ENCODE peak calls at places on chromosome 15, in five cellular contexts. C is kidney, E is pancreas, P is HFFc6, O is fibroblast of lung. B is an unnamed sample.

GRCh38 chr15:91047545-91048199 is 25.3 kb upstream of the VPS33B start:
- DNase-seq in C (no peak), E (no peak), O (peak), P (no peak), B (no peak)

GRCh38 chr15:73047882-73048281 is 4.4 kb upstream of the NEO1 start:
- DNase-seq in C (no peak), E (no peak), P (no peak), O (no peak), B (no peak)

GRCh38 chr15:71425388-71425787 is 310.1 kb downstream of the THSD4 start:
- DNase-seq in P (no peak), O (no peak), E (no peak), C (no peak), B (no peak)

GRCh38 chr15:89199734-89200133 is 21.6 kb downstream of the RLBP1 start:
- DNase-seq in C (no peak), O (no peak), P (no peak), E (no peak), B (no peak)

GRCh38 chr15:80211976-80212375 is 40.0 kb downstream of the CTXND1 start:
- DNase-seq in C (no peak), E (no peak), P (no peak), O (no peak), B (no peak)

GRCh38 chr15:52789601-52790165 is 453 bp downstream of the ONECUT1 start:
- DNase-seq in P (no peak), O (peak), E (peak), C (peak), B (no peak)

GRCh38 chr15:47184003-47184404 is 533.3 kb upstream of the SEMA6D start:
- DNase-seq in E (peak), O (no peak), P (no peak), C (peak), B (peak)

GRCh38 chr15:39777497-39777896 is 5.1 kb downstream of the FSIP1 start:
- DNase-seq in C (no peak), E (no peak), O (peak), P (no peak), B (no peak)

GRCh38 chr15:89088605-89089315 is 504 bp downstream of the ABHD2 start:
- DNase-seq in E (peak), P (no peak), C (peak), O (peak), B (peak)

GRCh38 chr15:42133892-42134502 is 22.4 kb downstream of the PLA2G4F start:
- DNase-seq in O (peak), C (no peak), P (peak), E (peak), B (no peak)

GRCh38 chr15:20106026-20106425 is 435.6 kb downstream of the GOLGA6L6 start:
- DNase-seq in P (peak), C (peak), E (peak), O (no peak), B (no peak)

GRCh38 chr15:27851811-27852210 is 247.3 kb downstream of the OCA2 start:
- DNase-seq in E (no peak), C (no peak), P (no peak), O (no peak), B (no peak)

GRCh38 chr15:77720617-77721016 is 87.9 kb upstream of the LINGO1 start:
- DNase-seq in P (no peak), C (no peak), E (no peak), O (no peak), B (no peak)

GRCh38 chr15:25245801-25246622 is 192.8 kb downstream of the UBE3A start:
- DNase-seq in E (peak), O (no peak), P (no peak), C (no peak), B (no peak)

GRCh38 chr15:63380151-63380827 is 1.4 kb downstream of the CA12 start:
- DNase-seq in C (no peak), O (no peak), E (no peak), P (no peak), B (no peak)

GRCh38 chr15:41331833-41332787 is at the start of gene OIP5:
- DNase-seq in O (peak), E (peak), P (peak), C (peak), B (peak)

GRCh38 chr15:66161108-66161507 is 92.4 kb downstream of the MEGF11 start:
- DNase-seq in O (no peak), C (no peak), P (no peak), E (no peak), B (no peak)

GRCh38 chr15:23073890-23074631 is 34.7 kb upstream of the TUBGCP5 start:
- DNase-seq in O (no peak), C (no peak), E (peak), P (no peak), B (peak)

GRCh38 chr15:93980149-93980911 is 251.0 kb upstream of the MCTP2 start:
- DNase-seq in E (no peak), P (no peak), C (no peak), O (no peak), B (no peak)

GRCh38 chr15:93973287-93973686 is 258.1 kb upstream of the MCTP2 start:
- DNase-seq in C (peak), P (no peak), E (no peak), O (no peak), B (peak)

DNA sequence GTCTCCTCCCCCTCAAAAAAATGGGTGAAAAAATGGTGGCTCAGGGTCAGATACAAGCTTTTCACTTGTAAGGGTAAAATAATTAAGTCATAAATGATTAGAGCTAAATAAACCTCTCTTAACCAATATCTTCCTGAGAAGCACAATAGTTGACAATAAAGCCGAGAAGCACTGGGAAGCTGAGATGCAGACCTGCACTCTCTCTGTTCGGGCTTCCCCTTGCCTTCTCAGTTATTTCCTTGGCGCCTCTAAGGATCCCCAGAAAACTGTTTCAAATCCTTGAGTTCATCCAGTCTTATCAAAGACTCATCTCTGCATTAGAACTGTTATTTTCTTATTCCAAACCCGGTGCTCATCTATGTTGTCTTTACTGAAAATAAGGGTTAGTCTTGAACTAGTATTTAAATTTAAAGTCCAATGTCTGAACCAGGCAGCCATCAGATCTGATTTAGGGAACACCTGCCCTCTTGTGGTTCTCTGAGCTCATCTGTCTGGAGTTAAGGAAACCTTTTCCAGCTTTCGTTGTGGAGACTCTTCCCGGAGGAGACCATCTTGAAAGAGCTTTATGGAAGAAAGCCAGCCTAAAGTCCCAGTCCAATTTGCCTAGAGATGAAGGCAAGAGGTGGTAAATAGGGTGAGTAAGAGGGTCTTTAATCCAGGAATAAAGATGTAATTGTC is 256.4 kb upstream of the MCTP2 start:
- DNase-seq in C (no peak), E (no peak), P (peak), O (peak), B (no peak)
- TF ChIP-seq CTCF in C (peak), E (peak), P (peak), O (peak), B (no peak)

DNA sequence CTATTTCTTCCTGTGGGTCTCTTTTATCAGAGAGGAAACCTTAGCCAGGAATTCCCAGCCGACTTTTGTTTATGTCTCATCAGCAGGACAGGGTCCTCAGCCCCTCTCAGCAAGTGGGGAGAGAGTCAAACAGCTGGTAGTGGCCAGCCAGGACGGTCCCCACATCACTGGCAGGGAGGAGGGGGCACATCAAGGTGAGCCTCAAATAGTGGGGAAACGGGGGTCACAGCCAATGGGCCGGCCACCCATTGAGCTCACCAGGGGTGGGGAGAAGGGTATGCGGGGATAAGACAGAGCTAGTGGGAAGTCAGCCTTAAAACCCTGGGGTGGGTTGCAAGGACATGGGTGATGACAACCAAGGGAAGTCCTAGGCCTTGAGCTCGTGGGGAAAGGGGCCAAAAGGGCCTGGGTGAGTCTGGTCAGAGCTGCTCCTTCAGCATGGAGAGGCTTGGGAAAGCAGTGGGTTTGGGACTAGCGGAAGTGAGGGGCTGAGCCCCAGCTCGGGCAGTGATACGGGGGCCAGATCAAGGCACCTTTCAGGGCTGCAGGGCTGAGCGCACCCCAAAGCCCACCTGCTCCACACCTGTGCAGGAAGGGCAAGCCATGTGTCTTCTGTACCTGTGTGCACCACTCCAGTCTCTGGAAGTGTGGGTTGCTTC is 29.3 kb upstream of the KLF13 start:
- DNase-seq in E (peak), O (no peak), P (no peak), C (no peak), B (no peak)
- TF ChIP-seq CTCF in E (no peak), O (no peak), P (no peak), C (no peak), B (no peak)

GRCh38 chr15:48331796-48332641 is 790 bp downstream of the DUT start:
- DNase-seq in P (peak), C (peak), E (peak), O (peak), B (peak)

GRCh38 chr15:48333553-48333952 is 2.3 kb downstream of the DUT start:
- DNase-seq in O (no peak), E (no peak), C (no peak), P (no peak), B (no peak)

GRCh38 chr15:48332642-48333034 is 1.4 kb downstream of the DUT start:
- DNase-seq in E (no peak), O (no peak), C (no peak), P (no peak), B (no peak)

GRCh38 chr15:48336940-48337339 is 5.7 kb downstream of the DUT start:
- DNase-seq in P (no peak), O (peak), E (no peak), C (no peak), B (no peak)

DNA sequence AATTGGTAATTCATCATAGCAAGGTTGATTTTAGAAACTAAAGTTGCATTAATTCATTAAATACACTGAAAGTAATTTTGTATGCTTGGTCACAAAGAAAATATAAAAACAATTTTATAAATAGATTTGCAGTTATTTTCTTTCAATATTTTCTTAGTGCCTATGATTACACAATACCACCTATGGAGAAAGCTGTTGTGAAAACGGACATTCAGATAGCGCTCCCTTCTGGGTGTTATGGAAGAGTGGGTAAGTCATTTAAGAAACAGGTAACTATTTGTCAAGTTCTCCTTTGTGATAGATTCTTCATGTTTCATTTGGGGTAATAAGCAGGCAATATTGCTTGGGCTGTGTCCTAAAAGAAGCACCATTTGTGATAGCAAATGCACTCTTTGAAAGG is 3.0 kb downstream of the DUT start:
- DNase-seq in P (no peak), C (no peak), E (no peak), O (no peak), B (no peak)
- TF ChIP-seq CTCF in P (no peak), C (no peak), E (no peak), O (no peak), B (no peak)

GRCh38 chr15:75185271-75186029 is 16.2 kb upstream of the C15orf39 start:
- DNase-seq in P (no peak), C (no peak), E (no peak), O (no peak), B (no peak)

GRCh38 chr15:75178938-75179772 is 22.5 kb upstream of the C15orf39 start:
- DNase-seq in O (no peak), C (no peak), P (no peak), E (no peak), B (no peak)

GRCh38 chr15:75179773-75180140 is 21.9 kb upstream of the C15orf39 start:
- DNase-seq in E (no peak), C (no peak), O (no peak), P (no peak), B (no peak)

GRCh38 chr15:75181780-75182179 is 19.9 kb upstream of the C15orf39 start:
- DNase-seq in E (no peak), C (no peak), O (no peak), P (no peak), B (no peak)

DNA sequence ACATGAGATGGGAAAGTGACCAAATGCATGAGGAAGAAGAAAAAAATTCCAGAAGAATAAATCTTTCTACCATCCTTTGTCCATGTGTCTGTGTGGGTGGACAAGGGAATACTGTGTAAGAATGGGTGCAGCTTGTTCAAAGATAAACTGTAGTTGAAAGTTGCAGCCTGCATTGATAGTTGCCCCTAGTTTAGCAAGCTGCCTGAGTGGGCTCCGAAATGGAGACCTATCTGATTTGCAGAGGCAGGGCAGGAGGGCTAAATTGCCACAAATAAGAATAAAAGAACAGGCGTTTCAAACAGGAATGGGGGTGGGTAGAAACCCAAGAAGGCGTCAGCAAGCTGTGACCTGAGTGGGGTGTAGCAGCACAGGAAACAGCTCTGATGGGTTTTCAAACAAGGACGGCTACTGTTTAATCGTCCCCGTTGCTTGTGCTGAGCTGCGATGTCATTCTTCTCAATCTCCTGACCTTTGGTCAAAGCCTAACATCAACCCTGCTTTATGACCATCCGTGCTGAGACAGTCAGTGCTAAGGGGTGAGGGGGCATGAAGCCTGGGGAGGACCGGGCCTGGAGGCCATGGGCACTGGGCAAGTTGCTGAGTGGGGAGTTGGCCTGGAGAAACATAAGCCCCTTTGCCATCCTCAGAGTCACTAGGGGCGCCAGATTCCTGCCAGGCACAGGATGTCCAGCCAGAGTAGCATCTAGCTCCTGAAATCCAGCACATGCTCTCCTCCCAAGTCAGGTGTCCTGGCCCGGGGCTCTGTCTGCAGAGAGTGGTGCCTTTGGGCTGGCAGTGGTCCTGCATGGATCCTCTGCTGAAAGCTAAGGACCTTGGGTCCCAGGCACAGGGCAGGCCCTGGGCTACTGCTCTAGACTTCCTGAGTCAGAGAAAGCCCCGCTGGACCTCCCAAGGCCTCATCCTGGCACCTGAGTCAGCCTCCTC is 19.2 kb upstream of the C15orf39 start:
- DNase-seq in O (peak), P (no peak), E (no peak), C (peak), B (no peak)
- TF ChIP-seq CTCF in O (no peak), P (no peak), E (no peak), C (no peak), B (no peak)

DNA sequence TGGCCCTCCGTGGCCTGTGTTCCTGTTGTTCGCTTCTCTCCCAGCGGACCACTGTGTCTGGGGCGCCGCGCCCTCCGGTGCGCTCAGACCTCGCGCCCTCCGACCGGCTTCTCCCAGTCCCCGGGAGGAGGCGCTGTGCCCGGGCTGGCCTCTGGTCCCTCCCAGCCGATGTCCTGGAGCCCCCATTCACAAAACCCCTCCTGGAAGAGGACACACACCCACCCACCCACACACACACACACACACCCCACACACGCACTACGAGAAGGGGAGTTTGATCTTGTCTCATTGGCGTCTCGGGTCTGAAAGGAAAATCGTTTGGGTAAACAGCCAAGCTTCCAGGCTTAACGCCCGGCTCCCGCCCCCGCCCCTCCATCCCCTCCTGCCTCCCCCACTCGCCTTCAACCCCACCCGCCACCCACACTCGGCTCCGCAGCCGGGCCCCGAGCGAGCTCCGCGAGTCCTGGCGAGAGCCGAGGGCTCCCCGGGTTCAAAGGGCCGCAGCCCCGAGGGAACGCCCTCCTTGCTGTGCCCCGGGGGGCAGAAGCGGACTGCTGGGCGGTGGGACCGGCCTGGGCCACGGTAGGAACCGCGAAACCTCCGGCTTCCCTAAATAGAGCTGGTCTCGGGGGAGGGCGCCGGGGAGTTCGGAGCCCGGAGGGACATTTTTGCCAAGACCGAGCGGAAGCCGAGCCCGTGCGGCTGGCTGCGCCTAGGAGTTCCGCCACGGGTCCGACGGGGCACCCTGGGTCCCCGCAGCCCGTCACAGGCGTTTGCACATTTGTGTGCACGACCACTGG is 23.6 kb downstream of the NR2F2 start:
- DNase-seq in O (peak), C (peak), P (no peak), E (no peak), B (no peak)
- TF ChIP-seq CTCF in O (peak), C (peak), P (peak), E (no peak), B (no peak)

GRCh38 chr15:44298878-44299277 is 10.4 kb downstream of the GOLM2 start:
- DNase-seq in O (no peak), C (no peak), P (peak), E (no peak), B (no peak)
- TF ChIP-seq CTCF in O (peak), C (no peak), P (peak), E (no peak), B (peak)

DNA sequence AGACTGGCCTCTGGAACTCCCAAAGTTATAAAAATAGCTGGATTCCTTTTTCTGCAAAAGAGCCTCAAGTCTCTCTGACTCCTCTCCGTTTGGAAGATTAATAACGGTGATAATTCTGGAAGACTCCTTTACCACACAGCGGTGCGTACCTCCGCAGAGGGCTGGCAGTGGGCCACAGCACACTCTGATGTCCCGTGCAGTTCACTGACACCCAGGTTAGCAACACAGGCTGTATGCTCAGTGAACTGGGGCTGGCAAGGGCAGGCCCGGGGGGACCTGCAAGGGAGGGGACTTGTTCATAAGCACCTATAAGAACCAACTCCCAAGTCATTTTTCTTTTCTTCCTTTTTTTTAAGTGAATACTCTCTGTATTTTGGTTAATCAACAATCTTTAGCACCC is 120.3 kb upstream of the TJP1 start:
- DNase-seq in C (no peak), O (no peak), E (no peak), P (no peak), B (no peak)
- TF ChIP-seq CTCF in C (no peak), O (no peak), E (no peak), P (no peak), B (no peak)

DNA sequence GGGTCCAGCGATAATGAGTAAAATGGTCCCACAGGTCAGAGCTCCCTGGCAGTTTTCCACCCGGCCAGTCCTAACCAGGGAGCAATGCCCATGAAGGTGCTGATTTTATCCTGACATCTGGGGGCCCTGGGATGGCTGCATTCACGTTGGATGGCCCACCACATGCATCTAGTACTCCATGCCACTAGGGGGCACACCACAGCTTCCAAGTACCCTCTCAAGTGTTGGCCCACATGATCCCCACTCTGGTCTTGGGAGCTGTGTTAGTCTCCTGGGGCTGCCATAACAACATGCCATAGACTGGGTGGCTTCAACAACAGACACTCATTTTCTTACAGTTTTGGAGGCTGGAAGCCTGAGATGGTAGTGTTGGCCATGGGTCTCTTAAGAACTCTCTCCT is 225.5 kb downstream of the SLCO3A1 start:
- DNase-seq in E (no peak), C (no peak), O (no peak), P (no peak), B (no peak)
- TF ChIP-seq CTCF in E (peak), C (no peak), O (peak), P (peak), B (no peak)

GRCh38 chr15:100671858-100672543 is 69.6 kb downstream of the ASB7 start:
- DNase-seq in P (peak), C (no peak), E (no peak), O (peak), B (no peak)
- TF ChIP-seq CTCF in P (peak), C (peak), E (peak), O (peak), B (no peak)

GRCh38 chr15:33313491-33313890 is 2.7 kb downstream of the RYR3 start:
- DNase-seq in P (no peak), O (no peak), E (no peak), C (no peak), B (no peak)
- TF ChIP-seq CTCF in P (no peak), O (no peak), E (no peak), C (no peak), B (no peak)

B was measured in mucosa of descending colon.